ENCODE peak calls at places on chromosomes 2 and 18, in seven cellular contexts. T is coronary artery; O is HCEC 1CT; W is HEK293T; K is effector memory CD8-positive, alpha-beta T cell; R is iPS DF 6.9; Z is stimulated activated CD4-positive, alpha-beta T cell treated with anti-CD3 and anti-CD28 coated beads, Interleukin-15, amount 100 ng/mL, for 24 hours. M is an unnamed sample.

GRCh38 chr2:100741880-100742814 is 77.8 kb upstream of the NPAS2 start:
- DNase-seq in T (no peak), Z (no peak), W (no peak), R (no peak), O (peak; percentile 98), K (no peak), M (no peak)

GRCh38 chr2:164992818-164993217 is 37.5 kb upstream of the SLC38A11 start:
- DNase-seq in T (no peak), W (peak; percentile 13), K (peak; percentile 16), Z (peak; percentile 49), O (peak; percentile 82), R (peak; percentile 48), M (no peak)

GRCh38 chr2:202337133-202337532 is 39.0 kb upstream of the BMPR2 start:
- DNase-seq in O (no peak), Z (no peak), K (no peak), W (no peak), T (no peak), R (no peak), M (no peak)

GRCh38 chr2:234957533-234958135 is 5.8 kb downstream of the SH3BP4 start:
- DNase-seq in W (no peak), Z (no peak), R (no peak), K (no peak), T (peak; percentile 66), O (peak; percentile 82), M (no peak)

GRCh38 chr2:202278944-202279343 is 13.4 kb downstream of the NOP58 start:
- DNase-seq in O (peak; percentile 80), T (no peak), R (no peak), W (peak; percentile 47), Z (no peak), K (no peak), M (no peak)

GRCh38 chr2:148876589-148877402 is 1.8 kb downstream of the KIF5C start:
- DNase-seq in K (peak; percentile 63), W (peak; percentile 29), T (no peak), R (no peak), Z (peak; percentile 61), O (no peak), M (no peak)

GRCh38 chr2:101516833-101517690 is 42.1 kb upstream of the RFX8 start:
- DNase-seq in T (no peak), Z (peak; percentile 47), W (no peak), R (no peak), O (peak; percentile 99), K (no peak), M (peak; percentile 58)

GRCh38 chr2:219175928-219176817 is 552 bp downstream of the CNPPD1 start:
- DNase-seq in Z (peak; percentile 59), T (peak; percentile 81), O (peak; percentile 46), R (no peak), K (peak; percentile 11), W (peak; percentile 35), M (no peak)

GRCh38 chr2:16666453-16666801 is 793 bp upstream of the CYRIA start:
- DNase-seq in R (no peak), K (no peak), T (no peak), W (no peak), Z (no peak), O (no peak), M (no peak)

GRCh38 chr18:60358516-60358915 is 14.1 kb downstream of the MC4R start:
- DNase-seq in K (no peak), T (no peak), W (no peak), O (peak; percentile 43), R (no peak), Z (no peak), M (no peak)

GRCh38 chr2:202861987-202862386 is 9.6 kb downstream of the ICA1L start:
- DNase-seq in W (no peak), R (no peak), T (no peak), K (no peak), O (no peak), Z (no peak), M (no peak)

GRCh38 chr2:23510471-23510870 is 125.5 kb downstream of the KLHL29 start:
- DNase-seq in O (no peak), T (no peak), Z (no peak), K (no peak), W (no peak), R (no peak), M (no peak)

GRCh38 chr2:60837123-60837522 is 44.3 kb upstream of the REL start:
- DNase-seq in R (no peak), T (no peak), O (no peak), Z (no peak), K (no peak), W (no peak), M (no peak)

GRCh38 chr2:42928692-42929576 is 136.6 kb upstream of the HAAO start:
- DNase-seq in T (no peak), O (peak; percentile 47), R (no peak), Z (peak; percentile 26), W (peak; percentile 54), K (no peak), M (no peak)

GRCh38 chr2:212737773-212738172 is 199.2 kb upstream of the ERBB4 start:
- DNase-seq in T (no peak), O (peak; percentile 6), W (no peak), K (no peak), R (no peak), Z (no peak), M (no peak)

GRCh38 chr2:60234274-60234976 is 319.0 kb downstream of the BCL11A start:
- DNase-seq in O (no peak), T (no peak), R (no peak), W (no peak), K (no peak), Z (no peak), M (no peak)

GRCh38 chr2:10772868-10773215 is 39.7 kb downstream of the PDIA6 start:
- DNase-seq in K (no peak), Z (no peak), W (no peak), T (no peak), R (no peak), O (no peak), M (no peak)

GRCh38 chr18:59691046-59691395 is 6.2 kb downstream of the CCBE1 start:
- DNase-seq in R (no peak), W (no peak), Z (no peak), T (no peak), K (no peak), O (peak; percentile 95), M (no peak)

GRCh38 chr2:225735844-225736243 is 336.3 kb downstream of the NYAP2 start:
- DNase-seq in R (no peak), Z (no peak), K (no peak), O (peak; percentile 85), W (no peak), T (no peak), M (no peak)

GRCh38 chr18:52435301-52435700 is 95.3 kb downstream of the DCC start:
- DNase-seq in K (no peak), O (no peak), R (no peak), Z (no peak), W (no peak), T (no peak), M (no peak)

GRCh38 chr2:27408601-27409320 is 630 bp downstream of the PPM1G start:
- DNase-seq in T (no peak), K (no peak), W (peak; percentile 29), R (no peak), O (no peak), Z (peak; percentile 52), M (no peak)

GRCh38 chr2:60554649-60555065 is 1.2 kb upstream of the BCL11A start:
- DNase-seq in W (no peak), O (no peak), K (no peak), Z (no peak), T (no peak), R (no peak), M (no peak)

GRCh38 chr18:73827801-73828200 is 319.8 kb downstream of the FBXO15 start:
- DNase-seq in R (no peak), Z (no peak), K (no peak), O (no peak), W (no peak), T (no peak), M (no peak)

M was measured in natural killer cell treated with Interleukin-12 subunit alpha and Interleukin-12 subunit beta and Interleukin-15 and Interleukin-18, amount 100 ng/mL, for 72 hours.